ENCODE peak calls at places on chromosomes 13 and 19, in eight cellular contexts. Z is SJSA1, Y is left ventricle myocardium inferior, L is brain microvascular endothelial cell, K is left lung, M is transverse colon, S is cardiac muscle cell, V is A549. X is an unnamed sample.

GRCh38 chr19:30516586-30516985 is 144.4 kb downstream of the ZNF536 start:
- DNase-seq in V (no peak), L (no peak), K (no peak), Y (no peak), Z (no peak), S (no peak), M (no peak), X (no peak)

GRCh38 chr19:42494321-42494720 is 34.0 kb downstream of the CEACAM1 start:
- DNase-seq in Y (no peak), Z (no peak), S (no peak), M (no peak), L (no peak), V (no peak), K (no peak), X (no peak)

GRCh38 chr13:81171065-81171647 is 830.2 kb upstream of the SPRY2 start:
- DNase-seq in Y (no peak), V (peak; percentile 3), L (no peak), M (no peak), S (peak; percentile 21), Z (no peak), K (no peak), X (no peak)

GRCh38 chr13:88450515-88450914 is 779.3 kb downstream of the SLITRK5 start:
- DNase-seq in K (no peak), M (no peak), Z (no peak), V (no peak), L (no peak), S (no peak), Y (no peak), X (no peak)

GRCh38 chr19:15379996-15380647 is 535 bp upstream of the AKAP8 start:
- DNase-seq in Y (peak; percentile 50), Z (no peak), L (peak; percentile 12), V (peak; percentile 74), M (peak; percentile 80), K (no peak), S (peak; percentile 69), X (peak; percentile 70)

GRCh38 chr13:38686635-38687245 is at the start of gene FREM2:
- DNase-seq in V (peak; percentile 23), S (peak; percentile 96), K (peak; percentile 80), Z (no peak), M (peak; percentile 33), Y (no peak), L (no peak), X (peak; percentile 31)

GRCh38 chr19:49875801-49876421 is 1.2 kb downstream of the AKT1S1 start:
- DNase-seq in Z (no peak), K (peak; percentile 90), V (no peak), S (peak; percentile 68), L (no peak), M (peak; percentile 62), Y (peak; percentile 64), X (no peak)

GRCh38 chr13:97252735-97253134 is 30.6 kb downstream of the MBNL2 start:
- DNase-seq in K (no peak), Y (no peak), L (no peak), Z (no peak), V (no peak), M (no peak), S (no peak), X (no peak)

GRCh38 chr13:36418022-36418805 is 14.1 kb upstream of the CCNA1 start:
- DNase-seq in M (no peak), S (no peak), Z (no peak), Y (no peak), K (no peak), V (no peak), L (peak; percentile 64), X (no peak)

GRCh38 chr13:41995946-41996345 is 35.0 kb upstream of the VWA8 start:
- DNase-seq in V (no peak), K (no peak), L (peak; percentile 80), Z (no peak), M (no peak), Y (no peak), S (no peak), X (no peak)

GRCh38 chr19:51124729-51125128 is at the start of gene SIGLEC9:
- DNase-seq in L (no peak), Z (no peak), M (peak; percentile 35), S (no peak), Y (peak; percentile 52), K (peak; percentile 90), V (no peak), X (no peak)

GRCh38 chr13:40670307-40670706 is 3.9 kb upstream of the FOXO1 start:
- DNase-seq in K (no peak), L (no peak), S (no peak), Z (no peak), V (no peak), Y (no peak), M (no peak), X (no peak)

GRCh38 chr13:112521073-112521685 is 66.8 kb downstream of the TUBGCP3 start:
- DNase-seq in K (no peak), L (no peak), Z (no peak), Y (no peak), S (no peak), M (no peak), V (no peak), X (no peak)

GRCh38 chr19:13894552-13894951 is 11.4 kb downstream of the BRME1 start:
- DNase-seq in K (no peak), Z (no peak), V (no peak), M (no peak), L (no peak), S (no peak), Y (no peak), X (no peak)

GRCh38 chr19:15702590-15702930 is 25.3 kb upstream of the OR10H2 start:
- DNase-seq in M (peak; percentile 89), Z (no peak), Y (peak; percentile 79), L (no peak), V (peak; percentile 44), S (no peak), K (no peak), X (peak; percentile 65)

GRCh38 chr13:110290153-110290552 is 16.8 kb downstream of the COL4A1 start:
- DNase-seq in S (no peak), L (no peak), Z (peak; percentile 31), M (no peak), V (no peak), K (no peak), Y (no peak), X (no peak)

GRCh38 chr13:110291286-110291685 is 15.7 kb downstream of the COL4A1 start:
- DNase-seq in L (no peak), S (no peak), Z (peak; percentile 46), Y (no peak), V (no peak), K (no peak), M (no peak), X (no peak)

GRCh38 chr13:110289174-110289573 is 17.8 kb downstream of the COL4A1 start:
- DNase-seq in V (no peak), Z (peak; percentile 44), K (no peak), L (no peak), S (no peak), M (no peak), Y (no peak), X (no peak)

GRCh38 chr13:110289661-110290060 is 17.3 kb downstream of the COL4A1 start:
- DNase-seq in K (no peak), L (no peak), Y (no peak), Z (peak; percentile 46), M (no peak), S (no peak), V (no peak), X (no peak)

DNA sequence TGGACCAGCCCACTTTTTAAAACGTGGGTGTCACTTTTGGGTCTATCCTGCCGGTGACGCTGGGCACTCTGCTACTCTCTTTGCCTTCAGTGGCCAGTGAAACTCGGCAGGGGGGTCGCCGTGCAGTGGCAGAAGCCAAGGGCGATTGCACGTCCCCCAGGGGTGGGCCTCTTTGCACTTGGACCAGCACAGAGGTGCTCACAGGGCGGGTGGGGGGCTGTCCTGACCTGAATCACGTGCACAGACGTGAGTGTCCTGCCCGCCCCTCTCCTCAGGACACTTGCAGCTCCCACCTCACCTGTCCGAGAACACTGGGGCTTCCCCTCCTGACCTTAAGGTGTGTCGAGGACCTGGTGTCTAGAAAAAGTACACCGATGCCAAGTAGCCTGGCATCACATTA is 16.1 kb downstream of the COL4A1 start:
- DNase-seq in Y (no peak), K (no peak), L (no peak), V (no peak), S (no peak), Z (peak; percentile 50), M (no peak), X (no peak)
- H3K27ac ChIP-seq in Y (peak overlapping the region; percentile 4), K (no peak overlapping the region), L (no peak overlapping the region), V (no peak overlapping the region), S (no peak overlapping the region), Z (no peak overlapping the region), M (peak overlapping the region; percentile 70), X (no peak overlapping the region)

GRCh38 chr13:99307247-99307646 is at the start of gene GPR183:
- DNase-seq in S (peak; percentile 82), M (no peak), L (peak; percentile 53), V (no peak), Y (no peak), Z (no peak), K (no peak), X (no peak)

GRCh38 chr13:99304541-99304940 is 2.7 kb downstream of the GPR183 start:
- DNase-seq in V (no peak), Z (no peak), K (no peak), Y (no peak), L (no peak), M (no peak), S (no peak), X (no peak)

GRCh38 chr13:99307648-99308339 is 595 bp upstream of the GPR183 start:
- DNase-seq in L (peak; percentile 88), Y (no peak), Z (peak; percentile 97), K (no peak), S (peak; percentile 82), V (peak; percentile 10), M (peak; percentile 41), X (no peak)

GRCh38 chr13:99303863-99304521 is 3.2 kb downstream of the GPR183 start:
- DNase-seq in K (peak; percentile 79), Y (no peak), V (no peak), S (no peak), M (peak; percentile 34), Z (no peak), L (no peak), X (no peak)

GRCh38 chr13:99305180-99305965 is 1.8 kb downstream of the GPR183 start:
- DNase-seq in Z (no peak), K (no peak), L (no peak), M (no peak), Y (no peak), V (no peak), S (no peak), X (no peak)
- H3K27ac ChIP-seq in Z (no peak overlapping the region), K (no peak overlapping the region), L (no peak overlapping the region), M (peak overlapping the region; percentile 63), Y (no peak overlapping the region), V (no peak overlapping the region), S (peak overlapping the region; percentile 19), X (peak overlapping the region; percentile 50)

DNA sequence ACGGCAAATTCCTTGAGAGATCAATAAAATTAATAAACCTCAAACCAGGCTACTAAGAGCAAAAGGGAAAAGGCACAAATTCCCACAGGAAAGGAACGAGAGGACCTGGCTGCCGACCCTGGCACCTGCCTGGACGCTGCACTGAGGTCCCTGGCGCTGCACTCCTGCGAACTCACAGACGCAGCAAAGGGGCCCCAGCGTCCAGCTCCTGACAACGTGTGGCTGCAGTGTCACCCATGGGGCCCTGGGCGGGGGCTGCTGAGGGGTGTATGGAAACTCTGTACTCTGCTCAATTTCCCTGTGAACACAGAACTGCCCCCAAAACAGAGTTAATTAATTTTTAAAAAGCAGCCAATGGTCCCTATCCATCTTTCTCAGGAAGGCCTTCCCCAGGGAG is 61.3 kb upstream of the C13orf46 start:
- DNase-seq in Y (no peak), K (no peak), V (no peak), S (no peak), Z (no peak), M (no peak), L (no peak), X (no peak)
- H3K27ac ChIP-seq in Y (peak overlapping the region; percentile 56), K (no peak overlapping the region), V (no peak overlapping the region), S (no peak overlapping the region), Z (no peak overlapping the region), M (peak overlapping the region; percentile 41), L (no peak overlapping the region), X (peak overlapping the region; percentile 64)

GRCh38 chr13:51230473-51231105 is 8.4 kb downstream of the FAM124A start:
- DNase-seq in K (no peak), Z (no peak), S (peak; percentile 38), Y (peak; percentile 65), M (peak; percentile 53), V (no peak), L (peak; percentile 7), X (peak; percentile 28)
- H3K27ac ChIP-seq in K (peak overlapping the region; percentile 28), Z (no peak overlapping the region), S (no peak overlapping the region), Y (peak overlapping the region; percentile 75), M (peak overlapping the region; percentile 80), V (no peak overlapping the region), L (no peak overlapping the region), X (peak overlapping the region; percentile 62)